ENCODE peak calls at places on chromosome 14, in four cellular contexts. G is stimulated activated CD4-positive, alpha-beta T cell treated with anti-CD3 and anti-CD28 coated beads, Interleukin-12 subunit alpha, Interleukin-12 subunit beta, amount 100 ng/mL, for 48 hours; W is PC-9; O is Kasumi-1. J is an unnamed sample.

GRCh38 chr14:105410642-105411016 is 9.0 kb upstream of the MTA1 start:
- DNase-seq in W (no peak), G (no peak), O (no peak), J (no peak)

GRCh38 chr14:29911815-29912214 is 15.8 kb downstream of the PRKD1 start:
- DNase-seq in W (no peak), O (no peak), G (no peak), J (no peak)

GRCh38 chr14:49870908-49871307 is 18.3 kb upstream of the NEMF start:
- DNase-seq in W (no peak), O (no peak), G (no peak), J (no peak)

GRCh38 chr14:69360438-69361108 is 37.5 kb downstream of the ERH start:
- DNase-seq in G (no peak), O (no peak), W (no peak), J (no peak)

GRCh38 chr14:77605392-77605978 is 11.0 kb downstream of the SPTLC2 start:
- DNase-seq in W (no peak), G (no peak), O (no peak), J (no peak)

GRCh38 chr14:88098128-88098527 is 93.2 kb downstream of the GPR65 start:
- DNase-seq in G (no peak), W (no peak), O (no peak), J (no peak)

GRCh38 chr14:62614117-62614516 is 431.1 kb downstream of the KCNH5 start:
- DNase-seq in G (no peak), O (no peak), W (no peak), J (no peak)

GRCh38 chr14:87332001-87332400 is 661.0 kb downstream of the GALC start:
- DNase-seq in O (no peak), G (no peak), W (no peak), J (no peak)

GRCh38 chr14:24909523-24910302 is 140.2 kb downstream of the STXBP6 start:
- DNase-seq in O (no peak), G (no peak), W (no peak), J (no peak)

GRCh38 chr14:106378191-106378590 is 851.8 kb downstream of the TMEM121 start:
- DNase-seq in O (no peak), W (no peak), G (peak), J (peak)

GRCh38 chr14:49036236-49036635 is 549.9 kb downstream of the RPS29 start:
- DNase-seq in W (no peak), O (no peak), G (no peak), J (no peak)

GRCh38 chr14:99633141-99633540 is 11.8 kb upstream of the HHIPL1 start:
- DNase-seq in W (no peak), O (no peak), G (no peak), J (no peak)

GRCh38 chr14:75418779-75419768 is 8.7 kb upstream of the JDP2 start:
- DNase-seq in O (peak), G (peak), W (peak), J (peak)